ENCODE peak calls at places on chromosome 20, in five cellular contexts. One of them, this sample, is unnamed.
A peak's percentile ranks its signal among the peaks of the same experiment; 100 is the strongest.

GRCh38 chr20:830011-830521 is 3.4 kb upstream of the FAM110A start:
- DNase-seq in brain microvascular endothelial cell: peak; percentile 51
- DNase-seq in activated B cell treated with CpG ODN at 0.5 μM for 24 hours: no peak
- DNase-seq in activated naive CD4-positive, alpha-beta T cell treated with Interleukin-2 at 50 U/mL for 16 hours: no peak
- DNase-seq in ovary: no peak
- DNase-seq in this sample: no peak

GRCh38 chr20:35461620-35462019 is 6.2 kb downstream of the CEP250 start:
- DNase-seq in brain microvascular endothelial cell: no peak
- DNase-seq in activated naive CD4-positive, alpha-beta T cell treated with Interleukin-2 at 50 U/mL for 16 hours: no peak
- DNase-seq in activated B cell treated with CpG ODN at 0.5 μM for 24 hours: no peak
- DNase-seq in ovary: no peak
- DNase-seq in this sample: no peak

GRCh38 chr20:40960521-40960956 is 68.1 kb upstream of the TOP1 start:
- DNase-seq in brain microvascular endothelial cell: no peak
- DNase-seq in activated B cell treated with CpG ODN at 0.5 μM for 24 hours: no peak
- DNase-seq in ovary: no peak
- DNase-seq in activated naive CD4-positive, alpha-beta T cell treated with Interleukin-2 at 50 U/mL for 16 hours: no peak
- DNase-seq in this sample: no peak

GRCh38 chr20:51767867-51768758 is at the start of gene ATP9A:
- DNase-seq in ovary: peak; percentile 62
- DNase-seq in brain microvascular endothelial cell: no peak
- DNase-seq in activated B cell treated with CpG ODN at 0.5 μM for 24 hours: no peak
- DNase-seq in activated naive CD4-positive, alpha-beta T cell treated with Interleukin-2 at 50 U/mL for 16 hours: no peak
- DNase-seq in this sample: peak; percentile 29

GRCh38 chr20:3932277-3933073 is 43.3 kb downstream of the PANK2 start:
- DNase-seq in brain microvascular endothelial cell: no peak
- DNase-seq in ovary: no peak
- DNase-seq in activated naive CD4-positive, alpha-beta T cell treated with Interleukin-2 at 50 U/mL for 16 hours: no peak
- DNase-seq in activated B cell treated with CpG ODN at 0.5 μM for 24 hours: no peak
- DNase-seq in this sample: no peak

GRCh38 chr20:4891997-4892396 is 109.3 kb downstream of the SLC23A2 start:
- DNase-seq in activated B cell treated with CpG ODN at 0.5 μM for 24 hours: no peak
- DNase-seq in activated naive CD4-positive, alpha-beta T cell treated with Interleukin-2 at 50 U/mL for 16 hours: no peak
- DNase-seq in ovary: no peak
- DNase-seq in brain microvascular endothelial cell: no peak
- DNase-seq in this sample: no peak

GRCh38 chr20:52190437-52191131 is 995 bp downstream of the ZFP64 start:
- DNase-seq in brain microvascular endothelial cell: peak; percentile 12
- DNase-seq in activated B cell treated with CpG ODN at 0.5 μM for 24 hours: peak; percentile 26
- DNase-seq in ovary: peak; percentile 39
- DNase-seq in activated naive CD4-positive, alpha-beta T cell treated with Interleukin-2 at 50 U/mL for 16 hours: peak; percentile 41
- DNase-seq in this sample: peak; percentile 33

GRCh38 chr20:60050193-60050960 is 92.2 kb downstream of the CDH26 start:
- DNase-seq in activated B cell treated with CpG ODN at 0.5 μM for 24 hours: no peak
- DNase-seq in activated naive CD4-positive, alpha-beta T cell treated with Interleukin-2 at 50 U/mL for 16 hours: no peak
- DNase-seq in ovary: no peak
- DNase-seq in brain microvascular endothelial cell: no peak
- DNase-seq in this sample: no peak

GRCh38 chr20:43904195-43904594 is 10.5 kb upstream of the TOX2 start:
- DNase-seq in activated B cell treated with CpG ODN at 0.5 μM for 24 hours: no peak
- DNase-seq in ovary: no peak
- DNase-seq in activated naive CD4-positive, alpha-beta T cell treated with Interleukin-2 at 50 U/mL for 16 hours: no peak
- DNase-seq in brain microvascular endothelial cell: no peak
- DNase-seq in this sample: no peak

GRCh38 chr20:23637282-23638221 is at the start of gene CST3:
- DNase-seq in activated B cell treated with CpG ODN at 0.5 μM for 24 hours: no peak
- DNase-seq in ovary: peak; percentile 88
- DNase-seq in activated naive CD4-positive, alpha-beta T cell treated with Interleukin-2 at 50 U/mL for 16 hours: no peak
- DNase-seq in brain microvascular endothelial cell: peak; percentile 84
- DNase-seq in this sample: peak; percentile 96

GRCh38 chr20:40489886-40490285 is 199.2 kb downstream of the MAFB start:
- DNase-seq in activated B cell treated with CpG ODN at 0.5 μM for 24 hours: no peak
- DNase-seq in ovary: no peak
- DNase-seq in brain microvascular endothelial cell: peak; percentile 43
- DNase-seq in activated naive CD4-positive, alpha-beta T cell treated with Interleukin-2 at 50 U/mL for 16 hours: no peak
- DNase-seq in this sample: no peak

GRCh38 chr20:31894980-31895675 is 24.7 kb downstream of the TTLL9 start:
- DNase-seq in activated B cell treated with CpG ODN at 0.5 μM for 24 hours: peak; percentile 25
- DNase-seq in ovary: no peak
- DNase-seq in activated naive CD4-positive, alpha-beta T cell treated with Interleukin-2 at 50 U/mL for 16 hours: no peak
- DNase-seq in brain microvascular endothelial cell: peak; percentile 25
- DNase-seq in this sample: peak; percentile 86

GRCh38 chr20:34271961-34272360 is 30.7 kb downstream of the ASIP start:
- DNase-seq in brain microvascular endothelial cell: peak; percentile 66
- DNase-seq in activated B cell treated with CpG ODN at 0.5 μM for 24 hours: no peak
- DNase-seq in ovary: no peak
- DNase-seq in activated naive CD4-positive, alpha-beta T cell treated with Interleukin-2 at 50 U/mL for 16 hours: no peak
- DNase-seq in this sample: no peak

GRCh38 chr20:61980647-61981583 is 84.8 kb downstream of the TAF4 start:
- DNase-seq in ovary: peak; percentile 40
- DNase-seq in brain microvascular endothelial cell: peak; percentile 50
- DNase-seq in activated B cell treated with CpG ODN at 0.5 μM for 24 hours: peak; percentile 22
- DNase-seq in activated naive CD4-positive, alpha-beta T cell treated with Interleukin-2 at 50 U/mL for 16 hours: no peak
- DNase-seq in this sample: peak; percentile 67

GRCh38 chr20:47317127-47317895 is 39.2 kb downstream of the ZMYND8 start:
- DNase-seq in activated naive CD4-positive, alpha-beta T cell treated with Interleukin-2 at 50 U/mL for 16 hours: peak; percentile 67
- DNase-seq in brain microvascular endothelial cell: peak; percentile 93
- DNase-seq in ovary: peak; percentile 68
- DNase-seq in activated B cell treated with CpG ODN at 0.5 μM for 24 hours: peak; percentile 18
- DNase-seq in this sample: peak; percentile 88

GRCh38 chr20:63446174-63447024 is 26.1 kb downstream of the KCNQ2 start:
- DNase-seq in activated naive CD4-positive, alpha-beta T cell treated with Interleukin-2 at 50 U/mL for 16 hours: no peak
- DNase-seq in ovary: no peak
- DNase-seq in activated B cell treated with CpG ODN at 0.5 μM for 24 hours: no peak
- DNase-seq in brain microvascular endothelial cell: no peak
- DNase-seq in this sample: no peak

GRCh38 chr20:61621381-61621780 is 369.3 kb downstream of the CDH4 start:
- DNase-seq in brain microvascular endothelial cell: no peak
- DNase-seq in activated naive CD4-positive, alpha-beta T cell treated with Interleukin-2 at 50 U/mL for 16 hours: no peak
- DNase-seq in ovary: no peak
- DNase-seq in activated B cell treated with CpG ODN at 0.5 μM for 24 hours: no peak
- DNase-seq in this sample: no peak

GRCh38 chr20:31706607-31707257 is 15.9 kb downstream of the BCL2L1 start:
- DNase-seq in brain microvascular endothelial cell: no peak
- DNase-seq in activated naive CD4-positive, alpha-beta T cell treated with Interleukin-2 at 50 U/mL for 16 hours: no peak
- DNase-seq in ovary: no peak
- DNase-seq in activated B cell treated with CpG ODN at 0.5 μM for 24 hours: no peak
- DNase-seq in this sample: no peak

GRCh38 chr20:56091635-56092180 is 86.4 kb upstream of the CBLN4 start:
- DNase-seq in ovary: no peak
- DNase-seq in activated B cell treated with CpG ODN at 0.5 μM for 24 hours: no peak
- DNase-seq in activated naive CD4-positive, alpha-beta T cell treated with Interleukin-2 at 50 U/mL for 16 hours: no peak
- DNase-seq in brain microvascular endothelial cell: no peak
- DNase-seq in this sample: no peak

GRCh38 chr20:57435498-57436222 is 44.5 kb downstream of the RBM38 start:
- DNase-seq in ovary: no peak
- DNase-seq in activated B cell treated with CpG ODN at 0.5 μM for 24 hours: no peak
- DNase-seq in brain microvascular endothelial cell: peak; percentile 12
- DNase-seq in activated naive CD4-positive, alpha-beta T cell treated with Interleukin-2 at 50 U/mL for 16 hours: peak; percentile 23
- DNase-seq in this sample: peak; percentile 86

GRCh38 chr20:13290724-13291123 is 69.7 kb downstream of the ISM1 start:
- DNase-seq in brain microvascular endothelial cell: no peak
- DNase-seq in activated naive CD4-positive, alpha-beta T cell treated with Interleukin-2 at 50 U/mL for 16 hours: no peak
- DNase-seq in ovary: no peak
- DNase-seq in activated B cell treated with CpG ODN at 0.5 μM for 24 hours: no peak
- DNase-seq in this sample: no peak

GRCh38 chr20:41249371-41249770 is 68.2 kb downstream of the ZHX3 start:
- DNase-seq in ovary: peak; percentile 78
- DNase-seq in activated B cell treated with CpG ODN at 0.5 μM for 24 hours: no peak
- DNase-seq in brain microvascular endothelial cell: peak; percentile 92
- DNase-seq in activated naive CD4-positive, alpha-beta T cell treated with Interleukin-2 at 50 U/mL for 16 hours: no peak
- DNase-seq in this sample: peak; percentile 29

GRCh38 chr20:34680586-34680985 is 3.7 kb upstream of the PIGU start:
- DNase-seq in ovary: no peak
- DNase-seq in brain microvascular endothelial cell: no peak
- DNase-seq in activated naive CD4-positive, alpha-beta T cell treated with Interleukin-2 at 50 U/mL for 16 hours: no peak
- DNase-seq in activated B cell treated with CpG ODN at 0.5 μM for 24 hours: no peak
- DNase-seq in this sample: no peak

GRCh38 chr20:25251019-25251418 is 3.1 kb downstream of the PYGB start:
- DNase-seq in activated B cell treated with CpG ODN at 0.5 μM for 24 hours: no peak
- DNase-seq in brain microvascular endothelial cell: no peak
- DNase-seq in ovary: no peak
- DNase-seq in activated naive CD4-positive, alpha-beta T cell treated with Interleukin-2 at 50 U/mL for 16 hours: no peak
- DNase-seq in this sample: no peak